ENCODE peak calls at places on chromosomes 11 and 22, in six cellular contexts. K is WTC11, R is stomach, L is chondrocyte, P is cardiac fibroblast, Y is body of pancreas. W is an unnamed sample.

GRCh38 chr11:65279713-65280459 is 18.1 kb downstream of the POLA2 start:
- DNase-seq in L (no peak), R (peak; percentile 38), K (no peak), P (peak; percentile 92), Y (peak; percentile 64), W (peak; percentile 87)

GRCh38 chr11:85316967-85317366 is 310.2 kb downstream of the DLG2 start:
- DNase-seq in P (no peak), Y (no peak), K (no peak), R (no peak), L (no peak), W (no peak)

GRCh38 chr11:62885137-62885536 is 4.4 kb downstream of the SLC3A2 start:
- DNase-seq in R (no peak), K (no peak), P (no peak), Y (no peak), L (no peak), W (no peak)

GRCh38 chr11:86069408-86070086 is 663 bp upstream of the PICALM start:
- DNase-seq in Y (peak; percentile 24), K (no peak), R (no peak), P (peak; percentile 94), L (no peak), W (peak; percentile 98)

GRCh38 chr11:17547051-17547577 is at the start of gene OTOG:
- DNase-seq in R (no peak), K (peak; percentile 84), Y (no peak), P (peak; percentile 8), L (no peak), W (no peak)

GRCh38 chr22:17972385-17973181 is 51.8 kb downstream of the MICAL3 start:
- DNase-seq in K (no peak), L (no peak), P (peak; percentile 92), Y (peak; percentile 47), R (no peak), W (peak; percentile 52)

GRCh38 chr22:19096555-19096954 is 25.7 kb downstream of the DGCR2 start:
- DNase-seq in K (no peak), P (no peak), L (no peak), R (no peak), Y (no peak), W (no peak)

GRCh38 chr22:29855611-29856181 is 17.6 kb upstream of the ASCC2 start:
- DNase-seq in Y (no peak), P (no peak), R (no peak), K (no peak), L (no peak), W (no peak)

GRCh38 chr22:38824587-38824986 is 19.2 kb downstream of the NPTXR start:
- DNase-seq in P (peak; percentile 79), R (peak; percentile 44), L (peak; percentile 69), K (peak; percentile 89), Y (peak; percentile 52), W (peak; percentile 70)
- TF ChIP-seq CTCF in P (peak; percentile 78), R (no peak), L (peak; percentile 76), K (no peak), Y (peak; percentile 10), W (peak; percentile 62)

DNA sequence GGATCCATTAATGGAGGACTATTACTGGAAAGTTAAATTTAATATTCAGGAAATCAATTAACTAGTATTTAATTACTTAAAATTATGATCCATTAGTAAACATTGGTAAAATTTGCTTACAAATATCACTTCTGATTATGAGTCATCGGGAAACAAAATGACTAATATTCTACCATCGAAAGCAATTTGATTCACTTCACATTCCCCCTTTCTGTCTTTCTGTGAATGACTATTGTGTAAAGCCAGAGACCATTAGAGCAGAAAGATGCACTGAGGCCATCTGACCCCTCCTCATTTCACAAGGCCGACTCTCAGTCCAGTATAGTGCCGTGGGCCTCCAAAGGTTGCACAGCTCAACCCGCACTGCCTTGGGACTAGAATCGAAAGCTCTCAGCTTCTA is 619.0 kb downstream of the OPCML start:
- DNase-seq in P (no peak), Y (no peak), K (no peak), R (no peak), L (no peak), W (no peak)
- TF ChIP-seq CTCF in P (no peak), Y (no peak), K (no peak), R (no peak), L (no peak), W (no peak)

GRCh38 chr11:117197516-117198456 is 1.4 kb upstream of the TAGLN start:
- DNase-seq in Y (no peak), P (peak; percentile 78), K (peak; percentile 86), L (no peak), R (peak; percentile 57), W (no peak)
- TF ChIP-seq CTCF in Y (no peak), P (peak; percentile 75), K (peak; percentile 47), L (peak; percentile 81), R (no peak), W (peak; percentile 70)

GRCh38 chr22:31972180-31972579 is 27.8 kb downstream of the YWHAH start:
- DNase-seq in L (no peak), R (no peak), P (no peak), K (no peak), Y (no peak), W (no peak)

GRCh38 chr22:31973739-31974138 is 29.4 kb downstream of the YWHAH start:
- DNase-seq in P (no peak), Y (peak; percentile 50), R (no peak), K (no peak), L (no peak), W (no peak)

GRCh38 chr22:31970490-31971444 is 26.4 kb downstream of the YWHAH start:
- DNase-seq in L (no peak), Y (peak; percentile 78), R (peak; percentile 91), P (peak; percentile 80), K (peak; percentile 93), W (peak; percentile 47)

GRCh38 chr22:31968022-31968421 is 23.7 kb downstream of the YWHAH start:
- DNase-seq in R (no peak), P (no peak), Y (no peak), K (no peak), L (no peak), W (no peak)

DNA sequence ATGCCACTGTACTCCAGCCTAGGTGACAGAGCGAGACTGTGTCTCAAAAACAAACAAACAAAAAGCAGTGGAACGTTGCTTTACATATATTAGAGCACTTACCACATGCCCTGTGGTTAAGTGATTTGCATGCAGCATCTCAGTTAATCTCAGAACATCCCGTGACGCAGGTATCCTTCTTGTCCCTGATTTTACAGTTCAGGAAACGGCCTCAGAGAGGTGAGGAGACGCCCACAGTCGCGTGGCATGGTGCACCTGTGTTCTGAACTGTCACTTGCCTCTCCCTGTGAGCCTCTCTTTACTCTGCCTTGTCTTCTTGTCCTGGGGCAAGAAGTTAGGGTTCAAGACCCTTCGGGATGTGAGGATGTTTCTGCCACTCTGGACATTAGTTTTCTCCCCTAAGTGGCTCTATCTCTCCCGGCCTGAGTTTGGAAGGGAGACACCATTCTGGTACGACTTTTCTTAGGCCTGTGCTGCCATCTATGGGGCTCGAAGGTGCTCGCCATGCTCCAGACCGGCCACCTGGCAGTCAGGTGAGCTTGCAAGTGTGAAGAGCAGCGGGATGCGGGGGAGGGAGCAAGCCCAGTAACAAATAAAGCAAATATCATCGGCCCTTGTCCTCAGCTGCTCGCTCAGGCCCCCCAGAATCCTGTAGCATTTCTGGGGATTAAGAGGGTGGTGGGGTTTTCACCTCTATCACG is 25.6 kb downstream of the YWHAH start:
- DNase-seq in K (peak; percentile 87), Y (peak; percentile 87), L (no peak), R (peak; percentile 80), P (peak; percentile 66), W (peak; percentile 44)
- TF ChIP-seq CTCF in K (no peak), Y (peak; percentile 31), L (no peak), R (no peak), P (peak; percentile 66), W (no peak)

GRCh38 chr11:41437006-41437405 is 22.4 kb downstream of the LRRC4C start:
- DNase-seq in P (no peak), K (no peak), Y (no peak), L (no peak), R (no peak), W (no peak)

GRCh38 chr11:41431784-41432183 is 27.7 kb downstream of the LRRC4C start:
- DNase-seq in P (no peak), L (no peak), R (no peak), K (peak; percentile 15), Y (no peak), W (no peak)
- TF ChIP-seq CTCF in P (peak; percentile 26), L (peak; percentile 78), R (no peak), K (peak; percentile 42), Y (peak; percentile 17), W (peak; percentile 54)